ENCODE peak calls at places on chromosome 10, in four cellular contexts. G, V, D and U are unnamed samples. For H3K36me3 and H3K9me3, the result is how much of the 10 kb centered on the place peaks cover.

GRCh38 chr10:74490551-74490950 is 335.8 kb upstream of the KAT6B start:
- DNase-seq in G (no peak), V (no peak), D (no peak), U (no peak)

GRCh38 chr10:119268871-119269506 is 61.6 kb downstream of the GRK5 start:
- DNase-seq in G (no peak), V (peak), D (peak), U (peak)

GRCh38 chr10:7797582-7797981 is 9.6 kb downstream of the ATP5F1C start:
- DNase-seq in G (no peak), V (no peak), D (no peak), U (peak)

GRCh38 chr10:124627851-124628675 is 116.1 kb downstream of the FAM53B start:
- DNase-seq in G (peak), V (no peak), D (no peak), U (peak)

GRCh38 chr10:15540729-15541128 is 169.6 kb upstream of the FAM171A1 start:
- DNase-seq in G (no peak), V (no peak), D (no peak), U (no peak)

GRCh38 chr10:51162002-51162401 is 87.7 kb downstream of the PRKG1 start:
- DNase-seq in G (no peak), V (peak), D (no peak), U (no peak)

GRCh38 chr10:127983701-127984100 is 76.8 kb downstream of the PTPRE start:
- DNase-seq in G (no peak), V (no peak), D (no peak), U (no peak)

GRCh38 chr10:58435297-58435696 is 50.1 kb downstream of the TFAM start:
- DNase-seq in G (peak), V (no peak), D (no peak), U (no peak)

GRCh38 chr10:132533571-132534260 is 3.9 kb upstream of the INPP5A start:
- DNase-seq in G (no peak), V (peak), D (no peak), U (no peak)

GRCh38 chr10:127919418-127920191 is 12.7 kb downstream of the PTPRE start:
- DNase-seq in G (no peak), V (no peak), D (no peak), U (no peak)

GRCh38 chr10:124005091-124005490 is 88.3 kb downstream of the CHST15 start:
- DNase-seq in G (no peak), V (no peak), D (no peak), U (no peak)

GRCh38 chr10:94224656-94225055 is 138.1 kb downstream of the NOC3L start:
- DNase-seq in G (no peak), V (no peak), D (no peak), U (no peak)

GRCh38 chr10:1287493-1288480 is 231.6 kb downstream of the WDR37 start:
- DNase-seq in G (no peak), V (no peak), D (no peak), U (no peak)

GRCh38 chr10:78516741-78517140 is 483.1 kb downstream of the RPS24 start:
- DNase-seq in G (no peak), V (no peak), D (no peak), U (peak)

GRCh38 chr10:101397140-101397539 is 43.2 kb downstream of the BTRC start:
- DNase-seq in G (peak), V (no peak), D (peak), U (no peak)

GRCh38 chr10:110893559-110894179 is 21.9 kb downstream of the PDCD4 start:
- DNase-seq in G (peak), V (no peak), D (peak), U (no peak)

GRCh38 chr10:103931603-103932002 is 13.6 kb upstream of the STN1 start:
- DNase-seq in G (no peak), V (no peak), D (no peak), U (no peak)

GRCh38 chr10:110357252-110357780 is 52.6 kb upstream of the SMNDC1 start:
- DNase-seq in G (no peak), V (no peak), D (no peak), U (no peak)

GRCh38 chr10:21398549-21399345 is 126.7 kb downstream of the SKIDA1 start:
- DNase-seq in G (no peak), V (no peak), D (no peak), U (no peak)

GRCh38 chr10:1166828-1167275 is 110.7 kb downstream of the WDR37 start:
- DNase-seq in G (no peak), V (peak), D (no peak), U (no peak)

GRCh38 chr10:61882621-61883375 is 18.7 kb upstream of the ARID5B start:
- DNase-seq in G (no peak), V (no peak), D (no peak), U (no peak)

GRCh38 chr10:34547283-34547682 is 267.8 kb downstream of the PARD3 start:
- DNase-seq in G (no peak), V (no peak), D (no peak), U (no peak)

GRCh38 chr10:29039091-29039490 is 249.8 kb upstream of the LYZL1 start:
- DNase-seq in G (no peak), V (no peak), D (no peak), U (no peak)

GRCh38 chr10:120477723-120478270 is 20.8 kb downstream of the PLPP4 start:
- DNase-seq in G (no peak), V (no peak), D (no peak), U (no peak)

GRCh38 chr10:124095096-124095495 is 1.7 kb upstream of the CHST15 start:
- DNase-seq in G (no peak), V (no peak), D (no peak), U (no peak)

GRCh38 chr10:35424680-35425285 is 88.5 kb downstream of the CCNY start:
- DNase-seq in G (no peak), V (no peak), D (no peak), U (no peak)

GRCh38 chr10:31961675-31962074 is 33.0 kb upstream of the ARHGAP12 start:
- DNase-seq in G (no peak), V (no peak), D (no peak), U (no peak)

GRCh38 chr10:72542396-72542815 is 83.5 kb downstream of the MICU1 start:
- DNase-seq in G (no peak), V (no peak), D (no peak), U (peak)

GRCh38 chr10:79060641-79061255 is 8.0 kb upstream of the ZMIZ1 start:
- DNase-seq in G (no peak), V (peak), D (no peak), U (no peak)

GRCh38 chr10:79082631-79083581 is 14.1 kb downstream of the ZMIZ1 start:
- DNase-seq in G (no peak), V (no peak), D (no peak), U (no peak)

GRCh38 chr10:85741626-85742300 is 624.8 kb downstream of the GRID1 start:
- DNase-seq in G (peak), V (no peak), D (peak), U (no peak)

DNA sequence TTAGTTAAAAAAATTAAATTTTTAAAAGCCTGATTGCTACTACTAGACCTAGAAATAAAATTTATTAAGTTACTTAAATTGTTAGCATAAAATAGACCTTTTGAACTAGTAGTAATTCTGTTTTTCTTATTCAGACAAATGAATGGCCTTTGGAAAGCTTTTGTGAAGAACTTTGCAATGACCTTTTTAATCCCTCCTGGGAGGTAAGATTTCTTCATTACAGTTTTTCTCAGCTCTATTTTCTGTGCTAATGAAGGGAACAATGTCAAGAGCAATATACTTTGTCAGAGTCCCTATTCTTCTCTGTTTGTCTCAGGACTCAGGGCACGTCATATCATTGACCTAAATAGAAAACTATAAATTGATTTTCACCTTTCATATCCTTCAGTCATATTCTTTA is 33.5 kb downstream of the BTAF1 start:
- DNase-seq in G (no peak), V (no peak), D (no peak), U (no peak)
- H3K36me3 ChIP-seq in G (under half), V (under half), D (under half), U (half or more)

GRCh38 chr10:70462349-70462984 is 16.1 kb upstream of the PALD1 start:
- DNase-seq in G (no peak), V (peak), D (no peak), U (peak)
- H3K9me3 ChIP-seq in G (under half), V (under half), D (under half), U (under half)

GRCh38 chr10:130510755-130511154 is 374.6 kb downstream of the GLRX3 start:
- DNase-seq in G (no peak), V (no peak), D (no peak), U (no peak)
- H3K36me3 ChIP-seq in G (under half), V (under half), D (under half), U (under half)

DNA sequence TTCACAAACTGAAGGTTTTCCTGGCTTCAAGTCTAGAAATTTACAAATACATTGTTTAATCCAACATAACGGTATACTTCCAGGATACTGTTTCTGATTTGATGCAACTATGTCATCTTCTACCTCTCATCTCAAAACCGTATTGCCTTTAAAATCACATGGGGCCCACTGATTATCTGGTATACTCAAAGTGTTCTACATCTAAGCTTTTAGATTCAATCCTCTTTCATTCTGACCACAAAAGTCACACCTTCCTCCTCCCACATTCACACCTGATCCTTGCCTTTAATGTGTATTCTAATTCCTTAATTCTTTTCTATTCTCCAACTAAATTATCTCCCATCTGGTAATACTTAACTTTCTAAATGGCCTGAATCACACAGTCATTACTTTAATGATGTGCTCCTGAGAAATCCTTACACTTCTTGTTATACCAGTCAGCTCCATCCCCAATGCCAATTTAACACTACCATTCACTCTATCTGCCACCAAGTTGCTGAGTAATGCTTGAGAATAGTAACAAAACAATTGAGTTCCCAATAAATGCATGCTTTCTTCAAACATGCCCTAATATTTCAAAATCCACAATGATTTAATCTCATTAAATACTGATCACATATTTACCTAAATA is 13.0 kb downstream of the ATAD1 start:
- DNase-seq in G (no peak), V (no peak), D (no peak), U (no peak)
- H3K9me3 ChIP-seq in G (under half), V (under half), D (under half), U (under half)